ENCODE peak calls at places on chromosome 18, in ten cellular contexts. L, P, R, G, I, E, V, W, S and Q are unnamed samples.

GRCh38 chr18:63111549-63112402 is 207.8 kb downstream of the BCL2 start:
- DNase-seq in P (no peak), L (no peak), G (no peak), I (no peak), R (no peak), S (peak; percentile 79), E (no peak), V (no peak), W (peak; percentile 22), Q (no peak)

GRCh38 chr18:46324556-46324955 is 220.4 kb downstream of the HAUS1 start:
- DNase-seq in L (no peak), P (no peak), S (peak; percentile 74), W (peak; percentile 39), R (peak; percentile 14), I (peak; percentile 14), V (no peak), G (peak; percentile 43), E (peak; percentile 57), Q (no peak)

GRCh38 chr18:48851563-48851962 is 99.2 kb downstream of the SMAD7 start:
- DNase-seq in G (no peak), I (no peak), S (no peak), R (peak; percentile 80), E (no peak), L (no peak), W (no peak), V (no peak), P (peak; percentile 21), Q (no peak)

GRCh38 chr18:74652392-74652988 is 54.8 kb downstream of the ZNF407 start:
- DNase-seq in L (no peak), I (peak; percentile 17), S (peak; percentile 97), W (peak; percentile 29), P (no peak), R (peak; percentile 47), V (no peak), G (peak; percentile 19), E (peak; percentile 62), Q (no peak)

GRCh38 chr18:50847192-50847591 is 27.4 kb upstream of the MRO start:
- DNase-seq in V (no peak), W (peak; percentile 46), I (no peak), L (no peak), G (no peak), P (no peak), E (peak; percentile 31), S (no peak), R (no peak), Q (no peak)

GRCh38 chr18:36662000-36662399 is 166.8 kb downstream of the TPGS2 start:
- DNase-seq in R (no peak), P (no peak), S (peak; percentile 17), E (peak; percentile 26), V (no peak), G (no peak), L (no peak), I (no peak), W (peak; percentile 33), Q (no peak)

GRCh38 chr18:59712311-59712710 is 15.1 kb upstream of the CCBE1 start:
- DNase-seq in L (no peak), W (no peak), P (no peak), R (no peak), I (no peak), S (no peak), E (no peak), V (no peak), G (no peak), Q (no peak)

GRCh38 chr18:58222439-58223125 is 178.6 kb downstream of the NEDD4L start:
- DNase-seq in P (no peak), S (no peak), G (no peak), E (peak; percentile 7), W (no peak), L (no peak), R (no peak), V (no peak), I (no peak), Q (no peak)

GRCh38 chr18:614193-614592 is 17.4 kb downstream of the CLUL1 start:
- DNase-seq in E (no peak), W (no peak), P (no peak), L (no peak), S (no peak), I (no peak), R (no peak), V (no peak), G (no peak), Q (no peak)

GRCh38 chr18:59005266-59005665 is 134.4 kb upstream of the SEC11C start:
- DNase-seq in V (no peak), I (peak; percentile 69), P (no peak), L (no peak), W (peak; percentile 81), R (no peak), E (peak; percentile 79), G (peak; percentile 39), S (no peak), Q (no peak)

GRCh38 chr18:58892536-58892935 is 27.9 kb downstream of the ZNF532 start:
- DNase-seq in I (no peak), W (no peak), P (no peak), L (no peak), S (no peak), R (peak; percentile 43), V (no peak), G (no peak), E (no peak), Q (no peak)

GRCh38 chr18:23250893-23251656 is 115.8 kb downstream of the CABLES1 start:
- DNase-seq in E (peak; percentile 64), V (no peak), R (no peak), I (no peak), S (no peak), L (no peak), P (no peak), G (no peak), W (no peak), Q (no peak)

GRCh38 chr18:48917579-48918101 is 33.1 kb downstream of the SMAD7 start:
- DNase-seq in P (no peak), S (no peak), G (no peak), E (peak; percentile 61), V (no peak), W (no peak), L (no peak), I (no peak), R (no peak), Q (no peak)

GRCh38 chr18:62790836-62791772 is 75.8 kb downstream of the PHLPP1 start:
- DNase-seq in I (peak; percentile 42), G (no peak), P (no peak), R (peak; percentile 64), V (no peak), E (peak; percentile 69), W (no peak), S (peak; percentile 56), L (no peak), Q (no peak)

GRCh38 chr18:61398961-61399632 is 65.9 kb downstream of the CDH20 start:
- DNase-seq in I (peak; percentile 33), L (no peak), G (no peak), V (no peak), W (no peak), R (no peak), P (no peak), S (no peak), E (peak; percentile 16), Q (no peak)